ENCODE peak calls at places on chromosomes 6 and 20, in six cellular contexts. One of them, this sample, is unnamed.

GRCh38 chr6:42294759-42295158 is 77.1 kb upstream of the MRPS10 start:
- DNase-seq in ascending aorta: no peak
- DNase-seq in fibroblast of lung: peak; percentile 83
- DNase-seq in WERI-Rb-1: no peak
- DNase-seq in A673: no peak
- DNase-seq in epithelial cell of proximal tubule: peak; percentile 76
- DNase-seq in this sample: no peak

GRCh38 chr6:136609878-136610706 is 59.9 kb upstream of the MAP7 start:
- DNase-seq in epithelial cell of proximal tubule: peak; percentile 98
- DNase-seq in WERI-Rb-1: no peak
- DNase-seq in A673: peak; percentile 97
- DNase-seq in fibroblast of lung: peak; percentile 100
- DNase-seq in ascending aorta: peak; percentile 91
- DNase-seq in this sample: no peak

GRCh38 chr6:68876792-68877493 is 241.9 kb downstream of the ADGRB3 start:
- DNase-seq in epithelial cell of proximal tubule: no peak
- DNase-seq in A673: peak; percentile 61
- DNase-seq in fibroblast of lung: peak; percentile 0
- DNase-seq in ascending aorta: no peak
- DNase-seq in WERI-Rb-1: no peak
- DNase-seq in this sample: no peak

GRCh38 chr20:44176833-44177533 is 10.0 kb downstream of the JPH2 start:
- DNase-seq in ascending aorta: peak; percentile 82
- DNase-seq in fibroblast of lung: no peak
- DNase-seq in A673: no peak
- DNase-seq in WERI-Rb-1: no peak
- DNase-seq in epithelial cell of proximal tubule: no peak
- DNase-seq in this sample: no peak

GRCh38 chr6:11009353-11009752 is 34.8 kb downstream of the ELOVL2 start:
- DNase-seq in epithelial cell of proximal tubule: peak; percentile 35
- DNase-seq in ascending aorta: no peak
- DNase-seq in fibroblast of lung: peak; percentile 80
- DNase-seq in A673: no peak
- DNase-seq in WERI-Rb-1: no peak
- DNase-seq in this sample: no peak

GRCh38 chr20:62104791-62105345 is 17.4 kb upstream of the LSM14B start:
- DNase-seq in WERI-Rb-1: no peak
- DNase-seq in fibroblast of lung: no peak
- DNase-seq in epithelial cell of proximal tubule: no peak
- DNase-seq in A673: no peak
- DNase-seq in ascending aorta: no peak
- DNase-seq in this sample: no peak

GRCh38 chr20:10843161-10843711 is 169.4 kb upstream of the JAG1 start:
- DNase-seq in WERI-Rb-1: no peak
- DNase-seq in A673: no peak
- DNase-seq in fibroblast of lung: no peak
- DNase-seq in epithelial cell of proximal tubule: no peak
- DNase-seq in ascending aorta: no peak
- DNase-seq in this sample: no peak

GRCh38 chr6:24668997-24669361 is 2.1 kb downstream of the ACOT13 start:
- DNase-seq in A673: no peak
- DNase-seq in WERI-Rb-1: no peak
- DNase-seq in epithelial cell of proximal tubule: no peak
- DNase-seq in fibroblast of lung: no peak
- DNase-seq in ascending aorta: no peak
- DNase-seq in this sample: no peak

GRCh38 chr6:136923116-136923953 is 1.2 kb downstream of the SLC35D3 start:
- DNase-seq in A673: no peak
- DNase-seq in ascending aorta: no peak
- DNase-seq in fibroblast of lung: no peak
- DNase-seq in WERI-Rb-1: no peak
- DNase-seq in epithelial cell of proximal tubule: no peak
- DNase-seq in this sample: peak; percentile 40

GRCh38 chr6:33847078-33847477 is 43.3 kb upstream of the MLN start:
- DNase-seq in A673: no peak
- DNase-seq in fibroblast of lung: no peak
- DNase-seq in WERI-Rb-1: no peak
- DNase-seq in epithelial cell of proximal tubule: no peak
- DNase-seq in ascending aorta: no peak
- DNase-seq in this sample: no peak

GRCh38 chr6:15420959-15421438 is 175.1 kb downstream of the JARID2 start:
- DNase-seq in WERI-Rb-1: no peak
- DNase-seq in fibroblast of lung: no peak
- DNase-seq in A673: no peak
- DNase-seq in epithelial cell of proximal tubule: no peak
- DNase-seq in ascending aorta: no peak
- DNase-seq in this sample: no peak

GRCh38 chr20:9886227-9886626 is 47.4 kb upstream of the PAK5 start:
- DNase-seq in epithelial cell of proximal tubule: no peak
- DNase-seq in A673: no peak
- DNase-seq in fibroblast of lung: peak; percentile 36
- DNase-seq in ascending aorta: no peak
- DNase-seq in WERI-Rb-1: no peak
- DNase-seq in this sample: no peak

GRCh38 chr6:111642463-111643158 is 36.9 kb upstream of the TRAF3IP2 start:
- DNase-seq in fibroblast of lung: peak; percentile 56
- DNase-seq in ascending aorta: peak; percentile 80
- DNase-seq in WERI-Rb-1: peak; percentile 78
- DNase-seq in epithelial cell of proximal tubule: peak; percentile 47
- DNase-seq in A673: peak; percentile 73
- DNase-seq in this sample: peak; percentile 57

GRCh38 chr20:14817121-14817520 is 479.7 kb upstream of the FLRT3 start:
- DNase-seq in A673: no peak
- DNase-seq in epithelial cell of proximal tubule: no peak
- DNase-seq in WERI-Rb-1: no peak
- DNase-seq in ascending aorta: no peak
- DNase-seq in fibroblast of lung: no peak
- DNase-seq in this sample: no peak

GRCh38 chr6:114762145-114762544 is 419.3 kb upstream of the HS3ST5 start:
- DNase-seq in WERI-Rb-1: no peak
- DNase-seq in epithelial cell of proximal tubule: no peak
- DNase-seq in A673: no peak
- DNase-seq in fibroblast of lung: no peak
- DNase-seq in ascending aorta: no peak
- DNase-seq in this sample: no peak

DNA sequence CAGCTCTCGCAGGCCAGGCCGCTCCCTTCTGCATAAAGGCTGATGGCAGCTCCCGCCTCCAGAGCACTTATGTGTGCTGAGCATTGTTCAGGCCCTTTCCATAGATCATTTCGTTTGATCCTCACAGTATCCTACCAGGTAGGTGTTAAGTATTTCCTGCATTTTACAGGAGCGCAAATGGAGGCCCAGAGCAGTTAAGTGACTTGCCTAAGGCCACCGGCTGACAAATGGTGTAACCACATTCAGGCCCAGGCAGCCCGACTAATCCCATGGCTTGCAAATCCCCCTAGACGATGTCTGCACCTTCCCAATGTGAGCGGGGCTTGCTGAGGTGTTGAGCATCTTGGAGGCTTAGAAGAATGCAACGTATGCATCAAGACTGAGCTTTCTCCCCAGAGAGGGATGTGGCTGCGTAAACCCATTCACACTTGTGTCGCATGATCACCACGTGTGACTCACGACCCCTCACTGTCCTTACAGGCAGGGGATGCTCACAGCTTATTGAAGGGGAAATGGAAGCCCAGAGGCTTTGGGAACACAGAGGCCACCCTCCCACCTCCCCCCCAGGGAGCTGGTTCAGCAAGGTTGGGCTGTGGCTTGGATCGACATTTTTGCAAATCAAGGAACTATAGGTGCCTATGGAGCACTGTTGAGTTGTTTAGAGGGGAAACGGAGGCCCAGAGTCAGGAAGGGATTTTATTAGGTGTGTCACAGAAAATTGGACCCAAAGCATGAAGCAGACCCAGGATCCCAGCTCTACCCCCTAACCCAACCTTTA is 7.0 kb downstream of the BPIFB2 start:
- DNase-seq in epithelial cell of proximal tubule: no peak
- DNase-seq in WERI-Rb-1: peak; percentile 36
- DNase-seq in ascending aorta: no peak
- DNase-seq in fibroblast of lung: no peak
- DNase-seq in A673: no peak
- DNase-seq in this sample: no peak
- TF ChIP-seq CTCF in epithelial cell of proximal tubule: no peak
- TF ChIP-seq CTCF in WERI-Rb-1: no peak
- TF ChIP-seq CTCF in ascending aorta: no peak
- TF ChIP-seq CTCF in fibroblast of lung: no peak
- TF ChIP-seq CTCF in A673: no peak
- TF ChIP-seq CTCF in this sample: no peak

DNA sequence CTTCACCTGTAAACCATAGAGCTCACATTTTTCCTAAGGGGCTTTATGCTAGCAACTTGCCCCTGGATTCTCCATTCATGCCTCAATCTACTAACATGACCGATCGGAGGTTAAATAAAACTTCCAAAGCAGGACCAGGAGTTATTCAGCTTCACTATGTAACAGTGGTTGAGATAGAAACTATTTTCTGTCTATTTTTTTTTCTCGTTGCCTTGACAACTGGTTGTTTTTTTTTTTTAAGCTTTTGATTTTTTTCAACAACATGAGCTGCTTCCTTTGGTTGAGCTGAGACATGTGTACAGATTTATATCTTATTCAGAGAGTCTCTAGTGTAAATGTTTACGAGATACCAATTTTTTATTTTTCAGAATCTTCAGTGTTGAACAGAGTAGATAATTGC is 85.7 kb downstream of the SHLD1 start:
- DNase-seq in WERI-Rb-1: no peak
- DNase-seq in fibroblast of lung: peak; percentile 36
- DNase-seq in epithelial cell of proximal tubule: no peak
- DNase-seq in ascending aorta: no peak
- DNase-seq in A673: no peak
- DNase-seq in this sample: no peak
- TF ChIP-seq CTCF in WERI-Rb-1: no peak
- TF ChIP-seq CTCF in fibroblast of lung: no peak
- TF ChIP-seq CTCF in epithelial cell of proximal tubule: no peak
- TF ChIP-seq CTCF in ascending aorta: no peak
- TF ChIP-seq CTCF in A673: no peak
- TF ChIP-seq CTCF in this sample: no peak

GRCh38 chr6:85166106-85166505 is 283.8 kb upstream of the NT5E start:
- DNase-seq in ascending aorta: no peak
- DNase-seq in A673: no peak
- DNase-seq in epithelial cell of proximal tubule: no peak
- DNase-seq in WERI-Rb-1: no peak
- DNase-seq in fibroblast of lung: no peak
- DNase-seq in this sample: no peak
- TF ChIP-seq CTCF in ascending aorta: no peak
- TF ChIP-seq CTCF in A673: no peak
- TF ChIP-seq CTCF in epithelial cell of proximal tubule: no peak
- TF ChIP-seq CTCF in WERI-Rb-1: no peak
- TF ChIP-seq CTCF in fibroblast of lung: no peak
- TF ChIP-seq CTCF in this sample: no peak

GRCh38 chr20:50969416-50969815 is 10.8 kb downstream of the MOCS3 start:
- DNase-seq in fibroblast of lung: no peak
- DNase-seq in ascending aorta: no peak
- DNase-seq in epithelial cell of proximal tubule: no peak
- DNase-seq in A673: no peak
- DNase-seq in WERI-Rb-1: no peak
- DNase-seq in this sample: no peak

GRCh38 chr20:50975701-50976330 is 17.2 kb downstream of the MOCS3 start:
- DNase-seq in WERI-Rb-1: no peak
- DNase-seq in fibroblast of lung: no peak
- DNase-seq in ascending aorta: peak; percentile 53
- DNase-seq in epithelial cell of proximal tubule: no peak
- DNase-seq in A673: no peak
- DNase-seq in this sample: no peak

GRCh38 chr20:50968289-50968688 is 9.7 kb downstream of the MOCS3 start:
- DNase-seq in epithelial cell of proximal tubule: no peak
- DNase-seq in WERI-Rb-1: no peak
- DNase-seq in fibroblast of lung: no peak
- DNase-seq in ascending aorta: no peak
- DNase-seq in A673: no peak
- DNase-seq in this sample: peak; percentile 53

GRCh38 chr20:50967621-50968020 is 9.0 kb downstream of the MOCS3 start:
- DNase-seq in ascending aorta: no peak
- DNase-seq in A673: no peak
- DNase-seq in fibroblast of lung: peak; percentile 45
- DNase-seq in WERI-Rb-1: peak; percentile 52
- DNase-seq in epithelial cell of proximal tubule: no peak
- DNase-seq in this sample: peak; percentile 66

GRCh38 chr20:50969912-50970311 is 11.3 kb downstream of the MOCS3 start:
- DNase-seq in WERI-Rb-1: no peak
- DNase-seq in epithelial cell of proximal tubule: no peak
- DNase-seq in ascending aorta: no peak
- DNase-seq in fibroblast of lung: no peak
- DNase-seq in A673: no peak
- DNase-seq in this sample: no peak
- TF ChIP-seq CTCF in WERI-Rb-1: no peak
- TF ChIP-seq CTCF in epithelial cell of proximal tubule: no peak
- TF ChIP-seq CTCF in ascending aorta: no peak
- TF ChIP-seq CTCF in fibroblast of lung: no peak
- TF ChIP-seq CTCF in A673: no peak
- TF ChIP-seq CTCF in this sample: no peak

GRCh38 chr20:16701296-16701695 is 28.5 kb upstream of the SNRPB2 start:
- DNase-seq in ascending aorta: no peak
- DNase-seq in fibroblast of lung: no peak
- DNase-seq in A673: peak; percentile 21
- DNase-seq in WERI-Rb-1: peak; percentile 48
- DNase-seq in epithelial cell of proximal tubule: no peak
- DNase-seq in this sample: no peak
- TF ChIP-seq CTCF in ascending aorta: no peak
- TF ChIP-seq CTCF in fibroblast of lung: no peak
- TF ChIP-seq CTCF in A673: peak; percentile 53
- TF ChIP-seq CTCF in WERI-Rb-1: peak; percentile 48
- TF ChIP-seq CTCF in epithelial cell of proximal tubule: peak; percentile 51
- TF ChIP-seq CTCF in this sample: peak; percentile 4

DNA sequence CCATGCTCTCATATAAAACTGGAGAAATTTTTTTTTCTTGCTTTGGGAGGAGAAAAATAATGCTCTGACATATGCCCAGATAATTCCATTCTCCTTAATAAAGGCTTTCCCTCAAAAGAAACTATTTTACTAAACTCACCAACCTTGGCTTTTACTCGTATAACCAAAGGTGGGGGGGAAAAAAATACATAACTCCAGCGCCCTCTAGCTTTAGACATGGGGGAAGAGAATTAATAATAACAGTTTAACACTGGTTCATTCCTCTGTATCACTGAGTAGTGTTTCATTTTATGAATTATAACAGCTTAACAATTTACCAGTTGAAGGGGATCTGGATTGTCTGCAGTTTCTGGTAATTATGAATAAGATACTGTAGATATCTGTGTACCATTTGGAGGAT is 1226.1 kb downstream of the GRIK2 start:
- DNase-seq in WERI-Rb-1: no peak
- DNase-seq in epithelial cell of proximal tubule: no peak
- DNase-seq in A673: peak; percentile 65
- DNase-seq in ascending aorta: no peak
- DNase-seq in fibroblast of lung: peak; percentile 5
- DNase-seq in this sample: no peak
- TF ChIP-seq CTCF in WERI-Rb-1: peak; percentile 20
- TF ChIP-seq CTCF in epithelial cell of proximal tubule: peak; percentile 44
- TF ChIP-seq CTCF in A673: peak; percentile 82
- TF ChIP-seq CTCF in ascending aorta: peak; percentile 27
- TF ChIP-seq CTCF in fibroblast of lung: no peak
- TF ChIP-seq CTCF in this sample: peak; percentile 45

This sample was measured in glutamatergic neuron.